ENCODE peak calls at places on chromosomes 6 and 20, in nine cellular contexts. One of them, this sample, is unnamed.
A peak's percentile ranks its signal among the peaks of the same experiment; 100 is the strongest.

GRCh38 chr20:1895674-1896496 is 678 bp downstream of the SIRPA start:
- DNase-seq in heart left ventricle: no peak
- DNase-seq in HepG2: no peak
- DNase-seq in foreskin fibroblast: no peak
- DNase-seq in HFFc6: no peak
- DNase-seq in HCT116: no peak
- DNase-seq in BE2C: no peak
- DNase-seq in tibial artery: peak; percentile 62
- DNase-seq in WERI-Rb-1: no peak
- DNase-seq in this sample: no peak

GRCh38 chr6:47308674-47309325 is 905 bp downstream of the TNFRSF21 start:
- DNase-seq in heart left ventricle: peak; percentile 64
- DNase-seq in HepG2: no peak
- DNase-seq in foreskin fibroblast: peak; percentile 13
- DNase-seq in HFFc6: no peak
- DNase-seq in HCT116: no peak
- DNase-seq in BE2C: peak; percentile 46
- DNase-seq in tibial artery: no peak
- DNase-seq in WERI-Rb-1: peak; percentile 61
- DNase-seq in this sample: peak; percentile 31

GRCh38 chr20:13817342-13817741 is 32.5 kb downstream of the NDUFAF5 start:
- DNase-seq in heart left ventricle: no peak
- DNase-seq in HepG2: no peak
- DNase-seq in foreskin fibroblast: peak; percentile 4
- DNase-seq in HFFc6: peak; percentile 7
- DNase-seq in HCT116: no peak
- DNase-seq in BE2C: no peak
- DNase-seq in tibial artery: no peak
- DNase-seq in WERI-Rb-1: no peak
- DNase-seq in this sample: no peak

GRCh38 chr6:3518356-3518841 is 61.5 kb upstream of the SLC22A23 start:
- DNase-seq in heart left ventricle: no peak
- DNase-seq in HepG2: peak; percentile 44
- DNase-seq in foreskin fibroblast: peak; percentile 88
- DNase-seq in HFFc6: peak; percentile 93
- DNase-seq in HCT116: peak; percentile 37
- DNase-seq in BE2C: peak; percentile 80
- DNase-seq in tibial artery: peak; percentile 49
- DNase-seq in WERI-Rb-1: no peak
- DNase-seq in this sample: no peak

GRCh38 chr6:22447191-22447590 is 122.2 kb upstream of the HDGFL1 start:
- DNase-seq in heart left ventricle: no peak
- DNase-seq in HepG2: no peak
- DNase-seq in foreskin fibroblast: no peak
- DNase-seq in HFFc6: no peak
- DNase-seq in HCT116: no peak
- DNase-seq in BE2C: peak; percentile 29
- DNase-seq in tibial artery: no peak
- DNase-seq in WERI-Rb-1: peak; percentile 60
- DNase-seq in this sample: no peak

GRCh38 chr6:109240370-109241084 is 141.7 kb downstream of the CD164 start:
- DNase-seq in heart left ventricle: no peak
- DNase-seq in HepG2: no peak
- DNase-seq in foreskin fibroblast: peak; percentile 19
- DNase-seq in HFFc6: no peak
- DNase-seq in HCT116: no peak
- DNase-seq in BE2C: no peak
- DNase-seq in tibial artery: no peak
- DNase-seq in WERI-Rb-1: no peak
- DNase-seq in this sample: no peak

GRCh38 chr6:16854986-16855385 is 93.7 kb upstream of the ATXN1 start:
- DNase-seq in heart left ventricle: no peak
- DNase-seq in HepG2: no peak
- DNase-seq in foreskin fibroblast: no peak
- DNase-seq in HFFc6: peak; percentile 24
- DNase-seq in HCT116: no peak
- DNase-seq in BE2C: no peak
- DNase-seq in tibial artery: no peak
- DNase-seq in WERI-Rb-1: no peak
- DNase-seq in this sample: no peak

GRCh38 chr6:33211136-33211535 is 2.8 kb downstream of the RING1 start:
- DNase-seq in heart left ventricle: no peak
- DNase-seq in HepG2: no peak
- DNase-seq in foreskin fibroblast: no peak
- DNase-seq in HFFc6: no peak
- DNase-seq in HCT116: no peak
- DNase-seq in BE2C: no peak
- DNase-seq in tibial artery: no peak
- DNase-seq in WERI-Rb-1: no peak
- DNase-seq in this sample: no peak

GRCh38 chr20:1119524-1119923 is 1.1 kb downstream of the PSMF1 start:
- DNase-seq in heart left ventricle: no peak
- DNase-seq in HepG2: no peak
- DNase-seq in foreskin fibroblast: no peak
- DNase-seq in HFFc6: no peak
- DNase-seq in HCT116: no peak
- DNase-seq in BE2C: no peak
- DNase-seq in tibial artery: no peak
- DNase-seq in WERI-Rb-1: no peak
- DNase-seq in this sample: no peak

GRCh38 chr6:114049367-114049966 is 78.5 kb upstream of the HDAC2 start:
- DNase-seq in heart left ventricle: no peak
- DNase-seq in HepG2: peak; percentile 80
- DNase-seq in foreskin fibroblast: no peak
- DNase-seq in HFFc6: no peak
- DNase-seq in HCT116: peak; percentile 8
- DNase-seq in BE2C: no peak
- DNase-seq in tibial artery: no peak
- DNase-seq in WERI-Rb-1: no peak
- DNase-seq in this sample: no peak

GRCh38 chr6:110590821-110591351 is 114.5 kb upstream of the SLC22A16 start:
- DNase-seq in heart left ventricle: no peak
- DNase-seq in HepG2: no peak
- DNase-seq in foreskin fibroblast: peak; percentile 20
- DNase-seq in HFFc6: peak; percentile 18
- DNase-seq in HCT116: no peak
- DNase-seq in BE2C: no peak
- DNase-seq in tibial artery: no peak
- DNase-seq in WERI-Rb-1: no peak
- DNase-seq in this sample: no peak

GRCh38 chr20:24027229-24027628 is 38.6 kb upstream of the GGTLC1 start:
- DNase-seq in heart left ventricle: peak; percentile 76
- DNase-seq in HepG2: no peak
- DNase-seq in foreskin fibroblast: no peak
- DNase-seq in HFFc6: no peak
- DNase-seq in HCT116: no peak
- DNase-seq in BE2C: no peak
- DNase-seq in tibial artery: peak; percentile 75
- DNase-seq in WERI-Rb-1: no peak
- DNase-seq in this sample: no peak

GRCh38 chr6:113396644-113397201 is 460.4 kb upstream of the MARCKS start:
- DNase-seq in heart left ventricle: no peak
- DNase-seq in HepG2: no peak
- DNase-seq in foreskin fibroblast: no peak
- DNase-seq in HFFc6: no peak
- DNase-seq in HCT116: no peak
- DNase-seq in BE2C: peak; percentile 26
- DNase-seq in tibial artery: no peak
- DNase-seq in WERI-Rb-1: no peak
- DNase-seq in this sample: no peak

GRCh38 chr20:33693741-33694645 is 7.8 kb upstream of the E2F1 start:
- DNase-seq in heart left ventricle: no peak
- DNase-seq in HepG2: no peak
- DNase-seq in foreskin fibroblast: no peak
- DNase-seq in HFFc6: no peak
- DNase-seq in HCT116: no peak
- DNase-seq in BE2C: no peak
- DNase-seq in tibial artery: no peak
- DNase-seq in WERI-Rb-1: no peak
- DNase-seq in this sample: no peak

GRCh38 chr20:59175861-59176260 is 12.2 kb downstream of the ZNF831 start:
- DNase-seq in heart left ventricle: no peak
- DNase-seq in HepG2: no peak
- DNase-seq in foreskin fibroblast: no peak
- DNase-seq in HFFc6: no peak
- DNase-seq in HCT116: no peak
- DNase-seq in BE2C: no peak
- DNase-seq in tibial artery: no peak
- DNase-seq in WERI-Rb-1: no peak
- DNase-seq in this sample: no peak

GRCh38 chr20:36496707-36497669 is 44.3 kb upstream of the MYL9 start:
- DNase-seq in heart left ventricle: no peak
- DNase-seq in HepG2: no peak
- DNase-seq in foreskin fibroblast: no peak
- DNase-seq in HFFc6: no peak
- DNase-seq in HCT116: no peak
- DNase-seq in BE2C: no peak
- DNase-seq in tibial artery: no peak
- DNase-seq in WERI-Rb-1: no peak
- DNase-seq in this sample: no peak

GRCh38 chr6:41190791-41191190 is 10.2 kb downstream of the TREML2 start:
- DNase-seq in heart left ventricle: no peak
- DNase-seq in HepG2: no peak
- DNase-seq in foreskin fibroblast: no peak
- DNase-seq in HFFc6: no peak
- DNase-seq in HCT116: no peak
- DNase-seq in BE2C: no peak
- DNase-seq in tibial artery: no peak
- DNase-seq in WERI-Rb-1: no peak
- DNase-seq in this sample: no peak
- TF ChIP-seq CTCF in heart left ventricle: no peak
- TF ChIP-seq CTCF in HepG2: peak; percentile 11
- TF ChIP-seq CTCF in foreskin fibroblast: no peak
- TF ChIP-seq CTCF in HFFc6: no peak
- TF ChIP-seq CTCF in HCT116: no peak
- TF ChIP-seq CTCF in BE2C: peak; percentile 3
- TF ChIP-seq CTCF in tibial artery: no peak
- TF ChIP-seq CTCF in WERI-Rb-1: no peak
- TF ChIP-seq CTCF in this sample: no peak

GRCh38 chr6:37785688-37786270 is 33.7 kb upstream of the ZFAND3 start:
- DNase-seq in heart left ventricle: no peak
- DNase-seq in HepG2: no peak
- DNase-seq in foreskin fibroblast: peak; percentile 55
- DNase-seq in HFFc6: no peak
- DNase-seq in HCT116: no peak
- DNase-seq in BE2C: no peak
- DNase-seq in tibial artery: no peak
- DNase-seq in WERI-Rb-1: no peak
- DNase-seq in this sample: no peak

GRCh38 chr6:37785002-37785687 is 34.4 kb upstream of the ZFAND3 start:
- DNase-seq in heart left ventricle: no peak
- DNase-seq in HepG2: no peak
- DNase-seq in foreskin fibroblast: no peak
- DNase-seq in HFFc6: no peak
- DNase-seq in HCT116: no peak
- DNase-seq in BE2C: no peak
- DNase-seq in tibial artery: no peak
- DNase-seq in WERI-Rb-1: no peak
- DNase-seq in this sample: no peak

GRCh38 chr6:37783025-37783825 is 36.3 kb upstream of the ZFAND3 start:
- DNase-seq in heart left ventricle: peak; percentile 67
- DNase-seq in HepG2: no peak
- DNase-seq in foreskin fibroblast: no peak
- DNase-seq in HFFc6: no peak
- DNase-seq in HCT116: no peak
- DNase-seq in BE2C: peak; percentile 85
- DNase-seq in tibial artery: peak; percentile 32
- DNase-seq in WERI-Rb-1: no peak
- DNase-seq in this sample: peak; percentile 51

GRCh38 chr6:37784585-37784967 is 35.0 kb upstream of the ZFAND3 start:
- DNase-seq in heart left ventricle: no peak
- DNase-seq in HepG2: no peak
- DNase-seq in foreskin fibroblast: no peak
- DNase-seq in HFFc6: no peak
- DNase-seq in HCT116: no peak
- DNase-seq in BE2C: peak; percentile 76
- DNase-seq in tibial artery: no peak
- DNase-seq in WERI-Rb-1: no peak
- DNase-seq in this sample: no peak

GRCh38 chr6:37783831-37784584 is 35.5 kb upstream of the ZFAND3 start:
- DNase-seq in heart left ventricle: no peak
- DNase-seq in HepG2: no peak
- DNase-seq in foreskin fibroblast: no peak
- DNase-seq in HFFc6: no peak
- DNase-seq in HCT116: no peak
- DNase-seq in BE2C: peak; percentile 52
- DNase-seq in tibial artery: peak; percentile 58
- DNase-seq in WERI-Rb-1: no peak
- DNase-seq in this sample: no peak
- TF ChIP-seq CTCF in heart left ventricle: peak; percentile 26
- TF ChIP-seq CTCF in HepG2: no peak
- TF ChIP-seq CTCF in foreskin fibroblast: no peak
- TF ChIP-seq CTCF in HFFc6: peak; percentile 5
- TF ChIP-seq CTCF in HCT116: no peak
- TF ChIP-seq CTCF in BE2C: no peak
- TF ChIP-seq CTCF in tibial artery: no peak
- TF ChIP-seq CTCF in WERI-Rb-1: peak; percentile 1
- TF ChIP-seq CTCF in this sample: no peak

DNA sequence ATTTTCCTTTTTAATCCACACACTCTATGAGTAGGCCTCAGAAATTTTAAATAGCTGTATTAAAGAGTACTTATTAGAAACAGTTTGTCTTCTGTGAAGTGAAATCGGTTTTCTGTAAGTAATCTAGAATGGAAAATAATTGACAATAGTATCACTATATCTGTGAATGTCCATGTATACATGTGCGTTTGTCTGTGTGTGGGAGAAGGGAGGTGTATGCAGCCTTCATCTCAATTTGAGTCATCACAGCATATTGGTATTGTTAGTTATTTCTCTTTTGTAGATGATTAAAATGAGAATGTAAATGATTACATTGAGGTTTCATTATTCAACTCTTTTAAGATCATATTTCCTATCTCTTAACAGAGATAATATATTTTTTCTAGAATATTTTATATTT is 206.0 kb downstream of the EYS start:
- DNase-seq in heart left ventricle: no peak
- DNase-seq in HepG2: no peak
- DNase-seq in foreskin fibroblast: no peak
- DNase-seq in HFFc6: no peak
- DNase-seq in HCT116: no peak
- DNase-seq in BE2C: no peak
- DNase-seq in tibial artery: no peak
- DNase-seq in WERI-Rb-1: no peak
- DNase-seq in this sample: no peak
- TF ChIP-seq CTCF in heart left ventricle: no peak
- TF ChIP-seq CTCF in HepG2: no peak
- TF ChIP-seq CTCF in foreskin fibroblast: no peak
- TF ChIP-seq CTCF in HFFc6: no peak
- TF ChIP-seq CTCF in HCT116: no peak
- TF ChIP-seq CTCF in BE2C: no peak
- TF ChIP-seq CTCF in tibial artery: no peak
- TF ChIP-seq CTCF in WERI-Rb-1: no peak
- TF ChIP-seq CTCF in this sample: no peak

DNA sequence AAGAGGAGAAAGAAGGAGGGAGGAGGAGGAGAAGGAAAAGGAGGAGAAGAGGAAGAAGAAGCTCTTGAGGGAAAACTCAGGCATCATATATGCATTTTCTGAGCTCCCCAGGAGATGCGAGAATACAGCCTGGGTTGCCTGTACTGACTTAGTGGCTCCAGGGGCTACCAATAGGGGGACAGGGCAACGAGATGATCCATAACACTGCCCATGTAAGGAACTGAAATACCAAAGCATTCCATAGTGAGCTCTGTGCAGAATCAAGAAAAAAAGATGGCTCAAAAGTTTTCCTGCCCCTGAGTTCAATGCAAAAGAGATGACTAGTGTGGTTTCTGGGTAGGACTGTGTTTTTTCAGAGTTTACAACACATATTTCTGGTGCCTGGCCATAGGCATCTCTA is 258.7 kb downstream of the ALDH8A1 start:
- DNase-seq in heart left ventricle: no peak
- DNase-seq in HepG2: no peak
- DNase-seq in foreskin fibroblast: no peak
- DNase-seq in HFFc6: no peak
- DNase-seq in HCT116: no peak
- DNase-seq in BE2C: no peak
- DNase-seq in tibial artery: no peak
- DNase-seq in WERI-Rb-1: no peak
- DNase-seq in this sample: no peak
- TF ChIP-seq CTCF in heart left ventricle: no peak
- TF ChIP-seq CTCF in HepG2: no peak
- TF ChIP-seq CTCF in foreskin fibroblast: no peak
- TF ChIP-seq CTCF in HFFc6: no peak
- TF ChIP-seq CTCF in HCT116: no peak
- TF ChIP-seq CTCF in BE2C: peak; percentile 15
- TF ChIP-seq CTCF in tibial artery: no peak
- TF ChIP-seq CTCF in WERI-Rb-1: peak; percentile 22
- TF ChIP-seq CTCF in this sample: no peak